ENCODE peak calls at places on chromosomes 11 and 22, in five cellular contexts. L is dorsolateral prefrontal cortex, F is stomach, T is fibroblast of mammary gland, G is lung. D is an unnamed sample.

GRCh38 chr22:39814899-39815298 is 78.7 kb downstream of the ENTHD1 start:
- DNase-seq in G (no peak), F (no peak), T (peak), L (no peak), D (no peak)

GRCh38 chr11:14902650-14903350 is 10.8 kb upstream of the CYP2R1 start:
- DNase-seq in G (no peak), T (peak), L (no peak), F (no peak), D (no peak)

GRCh38 chr11:96097844-96098421 is 174.0 kb upstream of the MTMR2 start:
- DNase-seq in T (peak), F (no peak), L (no peak), G (no peak), D (no peak)

GRCh38 chr11:67240575-67241389 is 25.5 kb upstream of the GRK2 start:
- DNase-seq in L (no peak), G (peak), F (peak), T (peak), D (no peak)

GRCh38 chr11:30423886-30424285 is 101.0 kb downstream of the ARL14EP start:
- DNase-seq in G (no peak), F (no peak), L (no peak), T (no peak), D (no peak)

GRCh38 chr22:35467788-35468187 is 67.8 kb downstream of the MCM5 start:
- DNase-seq in G (peak), F (peak), L (peak), T (peak), D (no peak)

GRCh38 chr11:111494040-111494439 is 18.1 kb downstream of the BTG4 start:
- DNase-seq in L (no peak), G (no peak), T (no peak), F (no peak), D (no peak)

GRCh38 chr11:396511-396947 is 2.5 kb downstream of the PKP3 start:
- DNase-seq in L (no peak), T (peak), G (no peak), F (no peak), D (no peak)

GRCh38 chr22:44526431-44527115 is 28.5 kb upstream of the RTL6 start:
- DNase-seq in L (no peak), T (no peak), F (no peak), G (no peak), D (no peak)

GRCh38 chr22:39369186-39369585 is 19.4 kb downstream of the SYNGR1 start:
- DNase-seq in L (no peak), T (no peak), F (no peak), G (no peak), D (no peak)

GRCh38 chr11:116420030-116420429 is 352.8 kb downstream of the BUD13 start:
- DNase-seq in L (no peak), G (no peak), F (no peak), T (no peak), D (no peak)

GRCh38 chr11:89016214-89016613 is 49.6 kb downstream of the GRM5 start:
- DNase-seq in L (no peak), F (no peak), G (no peak), T (no peak), D (no peak)

GRCh38 chr22:26079009-26079408 is 90.3 kb upstream of the SEZ6L start:
- DNase-seq in G (no peak), F (no peak), L (no peak), T (no peak), D (no peak)

GRCh38 chr11:112613051-112613972 is 347.9 kb upstream of the NCAM1 start:
- DNase-seq in G (no peak), T (peak), F (no peak), L (peak), D (no peak)

GRCh38 chr22:27461470-27461869 is 340.1 kb downstream of the MN1 start:
- DNase-seq in F (no peak), T (peak), L (no peak), G (no peak), D (peak)

GRCh38 chr11:121383726-121384125 is 68.4 kb upstream of the SORL1 start:
- DNase-seq in F (no peak), G (no peak), T (no peak), L (no peak), D (no peak)

GRCh38 chr22:20550057-20550817 is 42.8 kb downstream of the MED15 start:
- DNase-seq in G (no peak), L (no peak), F (no peak), T (peak), D (no peak)

GRCh38 chr11:2420502-2421225 is 20.1 kb downstream of the TSSC4 start:
- DNase-seq in G (peak), F (peak), T (peak), L (peak), D (peak)

GRCh38 chr22:24326266-24326665 is 55.6 kb downstream of the SPECC1L start:
- DNase-seq in F (no peak), L (no peak), T (no peak), G (no peak), D (no peak)

GRCh38 chr22:24323695-24324094 is 53.1 kb downstream of the SPECC1L start:
- DNase-seq in F (no peak), T (peak), G (no peak), L (no peak), D (no peak)

GRCh38 chr22:24324137-24324536 is 53.5 kb downstream of the SPECC1L start:
- DNase-seq in F (no peak), T (no peak), G (no peak), L (no peak), D (no peak)

GRCh38 chr22:24323233-24323632 is 52.6 kb downstream of the SPECC1L start:
- DNase-seq in L (no peak), G (no peak), T (no peak), F (no peak), D (no peak)

DNA sequence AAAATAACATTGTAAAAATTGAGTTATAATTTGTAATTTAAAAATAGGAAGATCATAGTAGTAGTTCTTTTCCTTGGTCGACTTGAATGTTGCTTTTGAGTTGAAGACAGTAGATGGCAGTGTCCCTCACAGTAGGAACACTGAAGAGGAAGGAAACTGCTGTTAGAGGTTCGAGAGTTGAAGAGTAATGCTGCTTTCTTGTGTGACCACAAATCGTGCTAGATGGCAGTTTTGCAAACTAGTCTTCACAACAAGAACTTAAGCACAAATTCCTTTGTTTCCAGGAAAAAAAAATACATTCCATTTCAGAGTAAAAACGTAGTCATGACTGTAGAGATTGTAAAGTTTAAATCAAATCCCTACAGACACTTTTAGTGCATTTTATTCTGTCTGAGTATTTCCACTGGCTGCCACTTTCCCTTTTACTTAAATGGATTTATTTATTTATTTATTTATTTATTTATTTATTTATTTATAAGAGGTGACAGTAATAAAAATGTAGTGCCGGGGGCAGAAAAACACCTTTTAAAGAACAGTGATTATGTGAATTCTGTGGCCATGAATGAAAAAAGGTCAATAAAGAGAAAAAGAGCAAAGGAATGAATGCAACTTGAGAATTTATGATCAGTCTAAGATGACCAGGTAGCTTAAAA is 54.6 kb downstream of the SPECC1L start:
- DNase-seq in L (no peak), G (no peak), T (peak), F (no peak), D (no peak)
- TF ChIP-seq CTCF in L (peak), G (peak), T (peak), F (peak), D (no peak)

GRCh38 chr22:49983148-49984042 is 22.8 kb downstream of the PIM3 start:
- DNase-seq in F (no peak), G (no peak), T (no peak), L (no peak), D (no peak)
- TF ChIP-seq CTCF in F (no peak), G (no peak), T (peak), L (peak), D (peak)

DNA sequence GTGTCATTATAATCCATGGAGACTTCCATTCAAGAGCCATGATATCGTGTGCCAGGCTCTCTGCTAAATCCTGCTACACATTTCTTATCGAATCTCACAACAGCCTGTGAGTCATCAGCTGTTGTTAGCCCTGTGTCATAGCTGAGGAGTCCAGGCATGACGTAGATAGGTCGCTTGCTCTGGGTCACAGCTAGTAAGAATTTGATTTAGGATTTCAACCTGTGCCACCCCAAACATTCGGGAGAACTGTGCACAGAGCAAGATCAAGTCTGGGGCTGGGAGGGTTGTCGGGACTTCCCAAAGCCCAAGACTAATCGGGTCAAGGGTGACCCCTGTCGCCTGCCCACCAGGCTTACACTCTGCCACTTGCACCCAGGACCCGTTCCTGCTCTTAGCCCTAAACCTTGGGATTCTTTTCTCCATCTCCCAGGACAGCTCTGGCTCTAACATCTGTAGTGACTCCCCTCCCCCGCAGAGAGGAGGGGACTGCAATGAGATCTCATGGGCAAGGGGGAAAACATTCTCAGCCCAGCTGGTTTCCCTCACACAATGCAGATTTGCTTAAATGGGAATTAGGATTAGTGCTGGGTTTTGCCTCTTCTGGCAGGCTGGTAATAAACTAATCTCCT is 34.3 kb downstream of the TSPAN18 start:
- DNase-seq in T (peak), G (no peak), L (no peak), F (peak), D (peak)
- TF ChIP-seq CTCF in T (no peak), G (no peak), L (no peak), F (no peak), D (no peak)

DNA sequence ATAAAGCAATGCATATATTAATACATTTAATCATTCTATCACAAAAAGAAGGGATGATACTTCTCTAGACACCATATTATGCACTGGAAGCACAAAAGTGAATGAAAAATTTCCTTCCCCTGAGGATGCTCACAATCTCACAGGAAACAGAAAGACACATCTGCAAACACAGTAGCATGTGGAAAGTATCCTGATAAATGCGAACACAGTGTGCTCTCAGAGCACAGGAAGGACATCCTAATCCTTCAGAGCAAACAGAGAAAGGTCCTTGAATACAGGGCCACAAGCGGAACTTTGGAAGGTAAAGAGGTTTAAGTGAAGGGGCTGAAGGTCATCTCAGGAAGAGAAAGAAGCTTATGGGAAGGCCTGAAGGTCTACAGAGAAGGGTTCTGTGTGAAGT is 524.6 kb upstream of the LRRC4C start:
- DNase-seq in L (no peak), F (no peak), G (no peak), T (no peak), D (no peak)
- TF ChIP-seq CTCF in L (no peak), F (no peak), G (no peak), T (no peak), D (no peak)

GRCh38 chr11:119691020-119691666 is 37.9 kb downstream of the NECTIN1 start:
- DNase-seq in G (no peak), F (no peak), T (no peak), L (no peak), D (no peak)
- TF ChIP-seq CTCF in G (no peak), F (no peak), T (no peak), L (no peak), D (no peak)

GRCh38 chr11:61187505-61188130 is 15.7 kb upstream of the PGA3 start:
- DNase-seq in T (peak), G (peak), L (peak), F (peak), D (peak)

GRCh38 chr11:61181489-61181888 is 20.3 kb upstream of the VPS37C start:
- DNase-seq in L (no peak), F (no peak), T (no peak), G (no peak), D (no peak)

GRCh38 chr11:61186504-61186903 is 16.8 kb upstream of the PGA3 start:
- DNase-seq in G (no peak), L (no peak), F (no peak), T (no peak), D (no peak)

GRCh38 chr11:61183645-61184044 is 19.7 kb upstream of the PGA3 start:
- DNase-seq in L (no peak), F (no peak), T (no peak), G (no peak), D (no peak)
- TF ChIP-seq CTCF in L (no peak), F (no peak), T (no peak), G (no peak), D (no peak)

DNA sequence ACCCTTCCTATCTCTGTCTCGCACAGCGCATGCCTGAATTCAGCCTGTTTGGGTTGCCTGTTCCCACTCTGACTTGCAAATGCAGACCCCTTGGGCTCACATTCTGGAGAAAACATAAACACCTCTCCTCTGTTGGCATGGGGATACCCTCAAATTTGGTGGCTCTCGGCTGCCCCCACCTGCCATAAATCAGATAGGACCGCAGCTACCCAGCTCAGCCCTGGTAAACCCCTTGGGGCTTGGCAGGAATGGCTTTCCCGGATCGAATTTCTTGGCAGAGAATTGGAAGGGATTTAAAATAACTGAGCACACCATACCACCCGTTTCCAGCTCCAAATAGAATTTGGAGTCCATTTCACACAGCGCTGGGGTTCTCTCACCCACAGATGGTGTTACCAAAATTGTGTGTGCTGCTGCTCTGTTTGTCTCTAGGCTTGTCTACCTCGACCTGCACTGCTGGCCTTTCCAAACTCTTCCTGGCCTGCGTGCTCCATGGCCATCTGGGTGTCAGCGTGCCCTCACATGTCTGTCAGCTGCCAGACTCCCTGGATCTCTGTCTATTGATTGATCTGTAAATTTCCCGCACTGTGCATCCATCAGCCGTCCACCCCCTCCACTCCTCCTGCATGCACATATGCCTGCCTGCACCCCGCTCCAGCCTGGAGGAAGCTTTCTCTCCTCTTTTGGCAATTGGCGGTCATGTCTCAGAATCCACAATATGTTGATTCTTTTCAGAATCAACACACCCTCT is 134.0 kb downstream of the NTM start:
- DNase-seq in T (no peak), L (peak), F (peak), G (no peak), D (no peak)
- TF ChIP-seq CTCF in T (no peak), L (peak), F (no peak), G (no peak), D (no peak)

DNA sequence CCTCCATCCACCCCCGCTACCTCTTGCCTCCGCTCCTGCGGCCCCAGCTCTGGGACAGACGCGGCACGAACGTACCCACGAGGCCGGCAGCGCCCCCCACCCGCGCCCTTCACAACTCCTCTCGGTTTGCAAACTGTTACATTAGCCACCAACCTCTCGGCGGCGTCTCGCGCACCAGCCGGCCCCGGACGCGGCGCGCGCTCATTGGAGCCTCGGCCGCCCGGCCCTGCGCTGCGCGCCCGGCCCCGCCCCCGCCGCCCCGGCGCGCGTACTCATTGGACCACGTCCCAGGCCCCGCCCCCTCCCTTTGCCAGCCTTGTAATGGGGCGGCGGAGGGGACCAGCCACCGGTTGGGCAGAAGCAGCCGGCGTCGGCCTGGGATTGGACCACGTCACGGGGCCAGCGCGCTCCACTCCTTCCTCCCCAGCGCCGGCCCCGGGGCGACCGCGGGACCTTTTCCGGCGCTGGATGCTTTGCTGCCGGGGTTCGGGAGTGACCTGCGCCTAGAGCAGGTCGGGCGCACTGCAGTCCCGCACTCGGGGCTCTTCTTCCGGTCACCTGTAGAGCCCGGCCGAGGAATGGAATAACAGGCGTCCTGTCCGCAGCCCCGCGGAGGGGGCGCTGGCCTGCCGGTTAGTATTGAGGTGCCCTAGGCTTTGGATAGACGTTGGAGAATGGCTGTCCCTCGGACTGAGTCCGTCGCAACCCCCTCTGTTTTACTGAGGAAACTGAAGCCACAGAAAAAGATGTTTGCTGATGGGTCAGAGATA is at the start of gene HYOU1:
- DNase-seq in T (peak), L (peak), G (peak), F (peak), D (peak)
- TF ChIP-seq CTCF in T (peak), L (no peak), G (no peak), F (peak), D (no peak)